ENCODE peak calls at places on chromosome 3, in six cellular contexts. K, N, Z, J, Y and W are unnamed samples.

GRCh38 chr3:17820704-17821103 is 78.3 kb upstream of the TBC1D5 start:
- DNase-seq in K (peak), N (no peak), Z (no peak), J (no peak), Y (no peak), W (no peak)

GRCh38 chr3:148938931-148939330 is 52.4 kb upstream of the GYG1 start:
- DNase-seq in K (no peak), N (no peak), Z (no peak), J (no peak), Y (no peak), W (no peak)

GRCh38 chr3:151345854-151346253 is 16.5 kb upstream of the P2RY13 start:
- DNase-seq in K (peak), N (no peak), Z (peak), J (no peak), Y (no peak), W (peak)

GRCh38 chr3:8103954-8104353 is 397.7 kb upstream of the LMCD1 start:
- DNase-seq in K (no peak), N (no peak), Z (no peak), J (no peak), Y (no peak), W (no peak)

GRCh38 chr3:180294282-180295027 is 257.7 kb upstream of the PEX5L start:
- DNase-seq in K (no peak), N (no peak), Z (no peak), J (no peak), Y (no peak), W (no peak)

GRCh38 chr3:97736928-97737327 is 27.6 kb upstream of the ARL6 start:
- DNase-seq in K (no peak), N (no peak), Z (no peak), J (no peak), Y (no peak), W (no peak)

GRCh38 chr3:123799544-123800351 is 84.4 kb downstream of the MYLK start:
- DNase-seq in K (peak), N (no peak), Z (peak), J (no peak), Y (no peak), W (no peak)

GRCh38 chr3:38124324-38125122 is 12.4 kb downstream of the ACAA1 start:
- DNase-seq in K (no peak), N (no peak), Z (no peak), J (no peak), Y (no peak), W (no peak)

GRCh38 chr3:16923112-16923511 is 38.4 kb downstream of the PLCL2 start:
- DNase-seq in K (no peak), N (no peak), Z (no peak), J (no peak), Y (no peak), W (no peak)

GRCh38 chr3:180188512-180189309 is 152.0 kb upstream of the PEX5L start:
- DNase-seq in K (no peak), N (no peak), Z (no peak), J (no peak), Y (no peak), W (no peak)

GRCh38 chr3:120420855-120421570 is 29.8 kb downstream of the FSTL1 start:
- DNase-seq in K (peak), N (no peak), Z (peak), J (peak), Y (peak), W (peak)

GRCh38 chr3:195563317-195563716 is 20.2 kb upstream of the PPP1R2 start:
- DNase-seq in K (peak), N (no peak), Z (no peak), J (no peak), Y (no peak), W (no peak)

GRCh38 chr3:53192608-53193007 is 31.6 kb downstream of the PRKCD start:
- DNase-seq in K (no peak), N (no peak), Z (no peak), J (no peak), Y (no peak), W (no peak)

GRCh38 chr3:120348065-120348980 is 831 bp downstream of the LRRC58 start:
- DNase-seq in K (peak), N (no peak), Z (no peak), J (no peak), Y (no peak), W (peak)

GRCh38 chr3:57409471-57409870 is 117.0 kb upstream of the ASB14 start:
- DNase-seq in K (no peak), N (no peak), Z (no peak), J (no peak), Y (no peak), W (no peak)

GRCh38 chr3:153349138-153349499 is 187.1 kb downstream of the RAP2B start:
- DNase-seq in K (no peak), N (no peak), Z (no peak), J (no peak), Y (no peak), W (no peak)

GRCh38 chr3:52014613-52015012 is 18.9 kb upstream of the RPL29 start:
- DNase-seq in K (no peak), N (no peak), Z (no peak), J (no peak), Y (no peak), W (no peak)

GRCh38 chr3:159929181-159929893 is 59.3 kb upstream of the IL12A start:
- DNase-seq in K (peak), N (no peak), Z (peak), J (no peak), Y (no peak), W (peak)

GRCh38 chr3:129000742-129001100 is 383 bp upstream of the EFCC1 start:
- DNase-seq in K (no peak), N (no peak), Z (no peak), J (peak), Y (no peak), W (no peak)

GRCh38 chr3:127738192-127738840 is 65.6 kb downstream of the ABTB1 start:
- DNase-seq in K (peak), N (no peak), Z (no peak), J (no peak), Y (no peak), W (peak)

GRCh38 chr3:69086133-69086722 is 1.5 kb downstream of the ARL6IP5 start:
- DNase-seq in K (peak), N (peak), Z (peak), J (peak), Y (peak), W (peak)

GRCh38 chr3:45333549-45333948 is 54.8 kb upstream of the LARS2 start:
- DNase-seq in K (peak), N (no peak), Z (peak), J (no peak), Y (no peak), W (peak)

GRCh38 chr3:46416134-46417119 is 9.4 kb downstream of the CCRL2 start:
- DNase-seq in K (no peak), N (no peak), Z (no peak), J (no peak), Y (no peak), W (no peak)

GRCh38 chr3:11558002-11558401 is 85.7 kb downstream of the VGLL4 start:
- DNase-seq in K (peak), N (no peak), Z (peak), J (no peak), Y (peak), W (peak)

GRCh38 chr3:172987268-172987667 is 153.8 kb downstream of the SPATA16 start:
- DNase-seq in K (no peak), N (no peak), Z (no peak), J (no peak), Y (no peak), W (peak)

GRCh38 chr3:185693985-185694675 is 108.0 kb downstream of the SENP2 start:
- DNase-seq in K (peak), N (no peak), Z (no peak), J (no peak), Y (no peak), W (peak)

GRCh38 chr3:194282436-194283122 is 68.5 kb downstream of the CPN2 start:
- DNase-seq in K (no peak), N (no peak), Z (no peak), J (peak), Y (peak), W (no peak)

GRCh38 chr3:57500506-57500905 is 43.6 kb downstream of the DNAH12 start:
- DNase-seq in K (no peak), N (no peak), Z (no peak), J (no peak), Y (no peak), W (no peak)

DNA sequence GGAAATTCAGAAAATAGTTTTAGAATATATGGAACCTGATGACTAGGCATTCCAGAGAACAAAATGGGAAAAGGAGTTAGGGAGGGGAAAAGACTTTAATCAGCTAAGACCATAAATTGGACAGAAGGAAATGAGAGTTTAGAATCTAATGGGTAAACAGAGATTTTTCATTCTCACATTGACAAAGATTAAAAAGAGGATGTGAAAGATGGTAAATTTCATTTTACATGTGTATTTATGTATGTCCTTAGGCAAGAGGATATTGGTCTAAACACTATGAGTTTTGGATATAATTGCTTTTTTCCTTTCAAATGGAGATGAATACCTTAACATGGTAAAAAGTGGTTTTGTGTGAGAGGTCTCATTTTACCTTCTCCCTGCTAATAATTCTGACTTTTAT is 1021.9 kb downstream of the NSUN3 start:
- DNase-seq in K (no peak), N (no peak), Z (no peak), J (no peak), Y (no peak), W (no peak)
- TF ChIP-seq CTCF in K (no peak), N (no peak), Z (no peak), J (no peak), Y (no peak), W (no peak)

GRCh38 chr3:122366379-122366749 is 16.7 kb downstream of the MIX23 start:
- DNase-seq in K (no peak), N (no peak), Z (no peak), J (no peak), Y (no peak), W (no peak)
- H3K4me3 ChIP-seq in K (no peak), N (no peak), Z (no peak), J (no peak), Y (no peak), W (no peak)

DNA sequence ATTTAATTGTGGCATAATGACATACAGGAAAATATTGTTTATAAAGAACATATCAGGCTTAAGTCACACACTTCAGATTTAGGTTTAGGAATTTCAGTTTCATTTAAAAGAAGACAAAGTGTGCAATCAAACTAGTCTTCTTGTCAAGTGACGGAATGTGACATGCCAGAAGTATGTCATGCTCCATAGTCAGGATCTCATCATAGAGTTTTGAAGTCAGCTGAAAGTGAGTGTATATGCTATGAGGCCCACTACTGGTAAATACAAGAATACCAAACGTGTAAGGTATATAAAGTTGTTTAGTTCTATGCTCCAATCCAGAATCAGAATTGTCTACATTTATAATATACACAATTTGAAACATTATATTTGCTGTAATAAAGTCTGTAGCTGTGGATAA is 988.4 kb downstream of the TBL1XR1 start:
- DNase-seq in K (no peak), N (no peak), Z (no peak), J (no peak), Y (no peak), W (no peak)
- TF ChIP-seq CTCF in K (no peak), N (no peak), Z (no peak), J (no peak), Y (no peak), W (no peak)

GRCh38 chr3:187827723-187828122 is 82.5 kb upstream of the BCL6 start:
- DNase-seq in K (no peak), N (no peak), Z (no peak), J (no peak), Y (no peak), W (no peak)

GRCh38 chr3:187822402-187822801 is 77.1 kb upstream of the BCL6 start:
- DNase-seq in K (no peak), N (no peak), Z (no peak), J (no peak), Y (no peak), W (no peak)

GRCh38 chr3:187823802-187824201 is 78.5 kb upstream of the BCL6 start:
- DNase-seq in K (no peak), N (no peak), Z (no peak), J (no peak), Y (no peak), W (no peak)

GRCh38 chr3:187821616-187822317 is 76.5 kb upstream of the BCL6 start:
- DNase-seq in K (no peak), N (no peak), Z (no peak), J (no peak), Y (no peak), W (no peak)
- H3K4me3 ChIP-seq in K (no peak), N (no peak), Z (no peak), J (no peak), Y (no peak), W (no peak)

GRCh38 chr3:99620077-99620476 is 18.3 kb upstream of the COL8A1 start:
- DNase-seq in K (no peak), N (no peak), Z (no peak), J (no peak), Y (no peak), W (peak)
- TF ChIP-seq CTCF in K (peak), N (no peak), Z (peak), J (no peak), Y (no peak), W (peak)

GRCh38 chr3:55650011-55650410 is 162.9 kb upstream of the WNT5A start:
- DNase-seq in K (no peak), N (no peak), Z (no peak), J (no peak), Y (no peak), W (no peak)
- H3K4me3 ChIP-seq in K (no peak), N (no peak), Z (no peak), J (no peak), Y (no peak), W (no peak)

GRCh38 chr3:27557411-27557810 is 73.2 kb upstream of the SLC4A7 start:
- DNase-seq in K (no peak), N (no peak), Z (no peak), J (no peak), Y (no peak), W (no peak)
- TF ChIP-seq CTCF in K (no peak), N (no peak), Z (no peak), J (no peak), Y (no peak), W (no peak)

DNA sequence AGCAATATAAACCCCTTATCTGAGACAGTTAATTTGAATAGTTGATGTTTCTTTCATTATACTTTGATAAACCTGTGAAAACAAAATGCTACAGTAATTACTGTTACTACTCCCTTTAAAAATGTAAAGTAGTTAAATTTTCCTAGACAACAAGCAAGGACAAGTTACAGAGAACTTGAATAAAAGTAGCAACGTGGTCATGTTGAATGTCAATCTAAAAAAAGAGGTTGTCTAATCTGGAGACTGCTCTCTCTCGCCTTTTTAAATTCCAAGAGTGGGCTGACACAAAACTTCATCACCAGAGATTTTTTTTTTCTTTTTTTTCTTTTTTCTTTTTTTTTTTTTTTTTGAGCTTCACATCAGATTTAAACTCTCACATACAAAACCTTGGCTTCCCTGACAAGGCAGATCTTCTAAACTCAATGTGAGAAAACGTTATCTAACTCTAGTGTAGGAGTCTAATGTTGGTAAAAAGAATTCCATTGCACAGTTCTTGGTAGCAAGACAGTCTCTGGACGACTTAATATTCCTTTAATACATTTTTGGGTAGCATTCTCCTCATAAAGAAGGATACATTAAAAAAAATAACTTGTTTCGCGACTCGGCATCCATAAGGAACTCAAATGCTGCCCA is 4.1 kb downstream of the FOXP1 start:
- DNase-seq in K (no peak), N (no peak), Z (no peak), J (no peak), Y (no peak), W (no peak)
- H3K4me3 ChIP-seq in K (peak), N (peak), Z (peak), J (peak), Y (peak), W (no peak)

GRCh38 chr3:2090512-2090911 is 8.2 kb upstream of the CNTN4 start:
- DNase-seq in K (no peak), N (no peak), Z (no peak), J (no peak), Y (no peak), W (no peak)
- TF ChIP-seq CTCF in K (no peak), N (no peak), Z (no peak), J (no peak), Y (no peak), W (no peak)